ENCODE peak calls at places on chromosomes 1 and 21, in four cellular contexts. U is BJ, A is cardiac fibroblast, C is stomach. F is an unnamed sample.

GRCh38 chr1:219621047-219621786 is 8.3 kb upstream of the ZC3H11B start:
- DNase-seq in U (no peak), A (no peak), C (no peak), F (no peak)

GRCh38 chr1:59766463-59766862 is 48.3 kb upstream of the HOOK1 start:
- DNase-seq in U (no peak), A (no peak), C (no peak), F (no peak)

GRCh38 chr1:204520834-204521709 is 4.9 kb downstream of the MDM4 start:
- DNase-seq in U (no peak), A (peak; percentile 80), C (no peak), F (no peak)

GRCh38 chr1:46094454-46094853 is 38.0 kb downstream of the PIK3R3 start:
- DNase-seq in U (no peak), A (peak; percentile 22), C (no peak), F (no peak)

GRCh38 chr1:209650454-209650853 is 1.8 kb downstream of the LAMB3 start:
- DNase-seq in U (no peak), A (no peak), C (no peak), F (no peak)

GRCh38 chr1:74812180-74812541 is 79.2 kb downstream of the TYW3 start:
- DNase-seq in U (no peak), A (no peak), C (no peak), F (no peak)

GRCh38 chr1:41559331-41559730 is 74.8 kb upstream of the EDN2 start:
- DNase-seq in U (no peak), A (no peak), C (no peak), F (no peak)

GRCh38 chr1:43931711-43932660 is 1.6 kb upstream of the ARTN start:
- DNase-seq in U (no peak), A (no peak), C (no peak), F (no peak)

GRCh38 chr1:119871881-119872280 is 24.4 kb downstream of the ADAM30 start:
- DNase-seq in U (no peak), A (no peak), C (no peak), F (peak; percentile 16)

GRCh38 chr1:61301824-61302652 is 219.7 kb downstream of the NFIA start:
- DNase-seq in U (no peak), A (peak; percentile 98), C (peak; percentile 70), F (no peak)

GRCh38 chr1:151990856-151991198 is 2.8 kb downstream of the S100A10 start:
- DNase-seq in U (no peak), A (peak; percentile 71), C (peak; percentile 55), F (no peak)

GRCh38 chr1:151990058-151990855 is 3.4 kb downstream of the S100A10 start:
- DNase-seq in U (no peak), A (no peak), C (no peak), F (no peak)

GRCh38 chr1:151993084-151993733 is 450 bp downstream of the S100A10 start:
- DNase-seq in U (no peak), A (no peak), C (peak; percentile 42), F (no peak)

GRCh38 chr1:151992345-151993083 is 1.1 kb downstream of the S100A10 start:
- DNase-seq in U (peak; percentile 82), A (peak; percentile 93), C (peak; percentile 92), F (peak; percentile 59)

DNA sequence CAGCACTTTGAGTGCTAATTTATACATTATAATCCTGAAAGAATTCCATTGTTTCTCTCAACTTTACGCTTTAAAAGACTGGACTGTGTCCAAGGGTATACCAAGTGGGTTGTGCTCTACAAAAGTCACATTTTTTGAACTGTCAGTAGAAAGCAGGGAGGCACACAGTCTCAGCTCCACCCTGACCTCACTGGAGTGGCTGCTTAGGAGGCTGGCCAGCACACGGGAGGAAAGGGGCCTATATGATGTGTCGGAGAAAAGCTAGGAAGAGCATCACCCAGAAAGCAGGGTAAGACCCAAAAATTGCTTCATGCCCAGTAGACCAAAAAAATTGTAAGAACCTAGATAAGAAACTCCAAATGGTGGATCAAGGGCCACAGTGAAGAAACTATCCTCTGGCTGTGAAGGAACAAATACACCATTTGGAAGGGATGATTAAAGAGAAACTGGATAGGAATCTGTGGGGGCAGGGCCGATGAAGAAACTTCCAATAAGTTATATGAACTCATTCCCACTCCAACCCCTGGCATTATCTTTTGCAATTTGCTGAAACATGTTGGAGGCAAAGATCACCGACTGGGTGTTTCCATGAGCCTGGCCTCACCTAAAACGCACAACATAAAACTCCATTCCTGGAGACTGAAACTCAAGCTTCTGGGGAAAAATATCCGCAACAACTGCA is 1.9 kb downstream of the S100A10 start:
- DNase-seq in U (no peak), A (no peak), C (no peak), F (no peak)
- H3K4me3 ChIP-seq in U (peak overlapping the region; percentile 89), A (peak overlapping the region; percentile 85), C (peak overlapping the region; percentile 90), F (peak overlapping the region; percentile 78)

DNA sequence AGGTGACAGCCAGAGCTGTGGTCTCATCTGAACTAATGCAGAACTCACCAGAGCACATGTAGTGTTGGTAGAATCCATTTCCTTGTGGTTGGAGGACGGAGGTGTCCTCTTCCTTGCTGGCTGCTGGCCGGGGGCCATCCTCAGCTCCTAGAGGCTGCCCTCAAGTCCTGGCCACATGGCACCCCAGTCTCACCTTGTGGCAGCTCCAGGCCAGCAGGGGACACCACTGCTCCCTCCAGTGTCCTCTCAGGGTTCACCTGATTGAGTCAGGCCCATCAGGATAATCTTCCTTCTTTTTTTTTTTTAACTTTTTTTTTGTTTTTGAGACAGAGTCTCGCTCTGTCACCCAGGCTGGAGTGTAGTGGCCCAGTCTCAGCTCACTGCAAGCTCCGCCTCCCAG is 2.9 kb downstream of the KCNE1 start:
- DNase-seq in U (no peak), A (no peak), C (no peak), F (no peak)
- TF ChIP-seq CTCF in U (peak; percentile 35), A (peak; percentile 29), C (no peak), F (peak; percentile 25)

DNA sequence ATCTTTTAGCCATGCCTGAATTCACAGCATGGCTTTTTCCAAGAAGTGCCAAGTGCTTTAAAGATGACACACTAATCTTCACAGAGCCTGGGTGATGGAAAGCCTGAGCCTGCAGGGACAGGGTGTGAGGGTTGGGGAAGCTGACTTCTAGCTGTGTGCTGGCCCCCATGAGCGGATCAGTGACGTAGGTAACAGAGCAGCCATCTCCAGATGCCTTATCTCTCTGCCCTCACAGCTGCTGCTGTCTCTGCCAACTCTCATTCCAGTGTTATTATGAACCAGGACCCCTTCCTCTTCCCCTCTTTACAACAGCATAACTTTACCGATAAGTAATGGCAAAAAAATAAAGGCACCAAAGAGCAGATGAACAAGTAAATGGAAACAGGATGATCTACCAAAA is 30.5 kb downstream of the FAM78B start:
- DNase-seq in U (no peak), A (peak; percentile 1), C (no peak), F (no peak)
- H3K4me3 ChIP-seq in U (no peak overlapping the region), A (no peak overlapping the region), C (no peak overlapping the region), F (no peak overlapping the region)

GRCh38 chr1:27574001-27574781 is 29.8 kb downstream of the AHDC1 start:
- DNase-seq in U (no peak), A (no peak), C (no peak), F (no peak)

GRCh38 chr1:27575861-27576331 is 28.0 kb downstream of the AHDC1 start:
- DNase-seq in U (no peak), A (peak; percentile 34), C (peak; percentile 84), F (no peak)

GRCh38 chr1:27576846-27577245 is 27.1 kb downstream of the AHDC1 start:
- DNase-seq in U (no peak), A (no peak), C (no peak), F (no peak)

GRCh38 chr1:27572679-27573426 is 31.1 kb downstream of the AHDC1 start:
- DNase-seq in U (no peak), A (peak; percentile 61), C (no peak), F (no peak)

GRCh38 chr1:27574871-27575831 is 28.8 kb downstream of the AHDC1 start:
- DNase-seq in U (no peak), A (peak; percentile 86), C (peak; percentile 84), F (no peak)
- TF ChIP-seq CTCF in U (peak; percentile 23), A (no peak), C (no peak), F (peak; percentile 40)

DNA sequence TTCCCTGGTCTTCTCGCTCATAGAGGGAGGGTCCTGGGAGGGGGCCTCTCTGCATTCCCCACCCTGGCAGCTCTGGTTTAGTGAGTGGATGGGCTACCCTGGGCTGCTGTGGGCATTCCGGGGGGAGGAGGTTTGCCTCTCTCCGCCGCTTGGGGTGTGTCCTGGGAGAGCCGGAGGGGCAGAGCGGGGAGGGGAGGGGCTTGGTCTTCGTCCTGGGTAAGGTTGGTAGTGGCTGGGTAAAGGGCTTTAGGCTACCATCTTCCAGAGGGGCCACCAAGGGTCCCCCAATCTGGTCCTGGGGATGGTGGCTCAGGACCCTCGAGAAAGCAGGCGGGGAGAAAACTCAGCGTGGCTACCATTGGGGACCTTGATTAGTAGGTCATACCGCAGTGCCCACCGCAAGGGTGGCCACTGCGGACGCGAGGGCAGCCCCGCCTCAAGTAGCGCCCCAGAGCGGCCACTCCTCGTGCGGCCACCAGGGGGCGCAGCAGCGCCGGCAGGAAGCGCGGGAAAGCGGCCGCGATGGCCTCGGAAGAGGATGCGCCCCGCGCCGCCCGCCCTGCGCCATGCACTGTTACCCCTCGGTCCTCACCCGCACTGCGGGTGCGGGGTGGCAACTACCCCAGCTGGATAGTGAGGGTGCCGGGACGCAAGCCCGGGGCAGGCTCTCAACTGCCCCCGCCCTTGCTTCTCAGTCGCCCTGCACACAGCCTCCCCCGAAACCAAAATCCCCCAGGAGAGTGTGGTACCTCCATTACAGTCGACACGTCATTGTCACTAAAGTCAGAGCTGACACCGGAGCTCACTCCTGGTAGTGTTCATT is 44.1 kb upstream of the SLC25A33 start:
- DNase-seq in U (no peak), A (peak; percentile 47), C (peak; percentile 71), F (no peak)
- H3K4me3 ChIP-seq in U (peak overlapping the region; percentile 27), A (peak overlapping the region; percentile 27), C (peak overlapping the region; percentile 34), F (no peak overlapping the region)

GRCh38 chr1:152884085-152884484 is 6.0 kb downstream of the SMCP start:
- DNase-seq in U (no peak), A (no peak), C (no peak), F (no peak)

GRCh38 chr1:152879559-152880198 is 1.6 kb downstream of the SMCP start:
- DNase-seq in U (no peak), A (no peak), C (no peak), F (no peak)

GRCh38 chr1:152880316-152880715 is 2.2 kb downstream of the SMCP start:
- DNase-seq in U (no peak), A (no peak), C (no peak), F (no peak)

GRCh38 chr1:152878042-152878441 is at the start of gene SMCP:
- DNase-seq in U (no peak), A (no peak), C (no peak), F (no peak)

GRCh38 chr1:152880907-152881306 is 2.8 kb downstream of the SMCP start:
- DNase-seq in U (no peak), A (no peak), C (no peak), F (no peak)
- TF ChIP-seq CTCF in U (no peak), A (no peak), C (no peak), F (no peak)